ENCODE peak calls at places on chromosomes 4 and X, in four cellular contexts. One of them, this sample, is unnamed. For H3K4me1, the result is how much of the 10 kb centered on the place peaks cover.

GRCh38 chrX:120604359-120604782 is 470 bp downstream of the MCTS1 start:
- DNase-seq in tibial nerve: no peak
- DNase-seq in fibroblast of lung: peak
- DNase-seq in K562: peak
- DNase-seq in this sample: no peak

GRCh38 chr4:110071466-110071865 is 126.9 kb downstream of the ELOVL6 start:
- DNase-seq in fibroblast of lung: no peak
- DNase-seq in tibial nerve: no peak
- DNase-seq in K562: no peak
- DNase-seq in this sample: no peak

GRCh38 chrX:154430504-154430903 is 2.0 kb downstream of the ATP6AP1 start:
- DNase-seq in fibroblast of lung: no peak
- DNase-seq in K562: no peak
- DNase-seq in tibial nerve: no peak
- DNase-seq in this sample: no peak

GRCh38 chr4:121072836-121073362 is 564 bp upstream of the NDNF start:
- DNase-seq in fibroblast of lung: no peak
- DNase-seq in tibial nerve: no peak
- DNase-seq in K562: no peak
- DNase-seq in this sample: no peak

GRCh38 chr4:183718876-183719275 is 59.8 kb downstream of the TRAPPC11 start:
- DNase-seq in fibroblast of lung: no peak
- DNase-seq in tibial nerve: no peak
- DNase-seq in K562: no peak
- DNase-seq in this sample: no peak

GRCh38 chr4:124903995-124904722 is 191.6 kb upstream of the ANKRD50 start:
- DNase-seq in tibial nerve: no peak
- DNase-seq in fibroblast of lung: peak
- DNase-seq in K562: no peak
- DNase-seq in this sample: no peak

GRCh38 chrX:46628406-46629371 is 55.1 kb downstream of the CHST7 start:
- DNase-seq in fibroblast of lung: peak
- DNase-seq in K562: no peak
- DNase-seq in tibial nerve: peak
- DNase-seq in this sample: no peak

GRCh38 chr4:3300198-3300671 is 7.4 kb downstream of the RGS12 start:
- DNase-seq in tibial nerve: no peak
- DNase-seq in fibroblast of lung: no peak
- DNase-seq in K562: no peak
- DNase-seq in this sample: no peak

GRCh38 chrX:109974906-109975655 is 27.8 kb upstream of the TMEM164 start:
- DNase-seq in tibial nerve: no peak
- DNase-seq in K562: no peak
- DNase-seq in fibroblast of lung: peak
- DNase-seq in this sample: no peak

GRCh38 chr4:83771113-83771705 is 235.3 kb downstream of the GPAT3 start:
- DNase-seq in K562: peak
- DNase-seq in tibial nerve: no peak
- DNase-seq in fibroblast of lung: peak
- DNase-seq in this sample: no peak

GRCh38 chrX:16479206-16479869 is 170.6 kb upstream of the S100G start:
- DNase-seq in tibial nerve: no peak
- DNase-seq in K562: no peak
- DNase-seq in fibroblast of lung: peak
- DNase-seq in this sample: no peak

GRCh38 chr4:58144721-58145120 is 1034.5 kb upstream of the IGFBP7 start:
- DNase-seq in fibroblast of lung: no peak
- DNase-seq in tibial nerve: no peak
- DNase-seq in K562: no peak
- DNase-seq in this sample: no peak

GRCh38 chrX:107831071-107831470 is 5.4 kb downstream of the MID2 start:
- DNase-seq in fibroblast of lung: no peak
- DNase-seq in tibial nerve: no peak
- DNase-seq in K562: no peak
- DNase-seq in this sample: no peak

GRCh38 chr4:41791557-41791956 is 43.0 kb upstream of the PHOX2B start:
- DNase-seq in K562: no peak
- DNase-seq in fibroblast of lung: no peak
- DNase-seq in tibial nerve: no peak
- DNase-seq in this sample: no peak

GRCh38 chr4:159252491-159252890 is 149.6 kb downstream of the RAPGEF2 start:
- DNase-seq in tibial nerve: no peak
- DNase-seq in fibroblast of lung: no peak
- DNase-seq in K562: no peak
- DNase-seq in this sample: no peak

GRCh38 chr4:95432466-95432865 is 116.3 kb downstream of the UNC5C start:
- DNase-seq in fibroblast of lung: no peak
- DNase-seq in tibial nerve: no peak
- DNase-seq in K562: no peak
- DNase-seq in this sample: no peak

GRCh38 chrX:70434352-70434866 is 10.2 kb upstream of the DLG3 start:
- DNase-seq in tibial nerve: peak
- DNase-seq in fibroblast of lung: peak
- DNase-seq in K562: peak
- DNase-seq in this sample: peak

GRCh38 chr4:91325495-91325894 is 978.3 kb upstream of the GRID2 start:
- DNase-seq in K562: no peak
- DNase-seq in fibroblast of lung: peak
- DNase-seq in tibial nerve: no peak
- DNase-seq in this sample: no peak

GRCh38 chrX:8405631-8406030 is 59.0 kb upstream of the VCX3B start:
- DNase-seq in tibial nerve: no peak
- DNase-seq in K562: no peak
- DNase-seq in fibroblast of lung: peak
- DNase-seq in this sample: no peak

GRCh38 chrX:45824471-45824870 is 623.8 kb upstream of the DIPK2B start:
- DNase-seq in tibial nerve: no peak
- DNase-seq in fibroblast of lung: peak
- DNase-seq in K562: peak
- DNase-seq in this sample: peak

GRCh38 chr4:135240796-135241195 is 1039.2 kb upstream of the PABPC4L start:
- DNase-seq in tibial nerve: no peak
- DNase-seq in fibroblast of lung: no peak
- DNase-seq in K562: no peak
- DNase-seq in this sample: no peak

GRCh38 chrX:41043950-41044349 is 41.3 kb upstream of the USP9X start:
- DNase-seq in K562: no peak
- DNase-seq in fibroblast of lung: peak
- DNase-seq in tibial nerve: no peak
- DNase-seq in this sample: no peak

GRCh38 chrX:13487731-13488505 is 81.5 kb upstream of the EGFL6 start:
- DNase-seq in K562: peak
- DNase-seq in fibroblast of lung: peak
- DNase-seq in tibial nerve: no peak
- DNase-seq in this sample: no peak

GRCh38 chr4:10089346-10089745 is 27.3 kb downstream of the WDR1 start:
- DNase-seq in fibroblast of lung: no peak
- DNase-seq in tibial nerve: no peak
- DNase-seq in K562: no peak
- DNase-seq in this sample: no peak

GRCh38 chrX:102067966-102068723 is 57.3 kb upstream of the TCEAL2 start:
- DNase-seq in K562: no peak
- DNase-seq in fibroblast of lung: peak
- DNase-seq in tibial nerve: no peak
- DNase-seq in this sample: no peak

GRCh38 chrX:15820106-15821073 is 30.1 kb downstream of the ZRSR2 start:
- DNase-seq in tibial nerve: no peak
- DNase-seq in K562: no peak
- DNase-seq in fibroblast of lung: peak
- DNase-seq in this sample: no peak

GRCh38 chr4:135838889-135839288 is 1637.3 kb upstream of the PABPC4L start:
- DNase-seq in tibial nerve: no peak
- DNase-seq in fibroblast of lung: peak
- DNase-seq in K562: no peak
- DNase-seq in this sample: no peak

GRCh38 chr4:7267829-7268228 is 75.5 kb downstream of the SORCS2 start:
- DNase-seq in K562: no peak
- DNase-seq in fibroblast of lung: no peak
- DNase-seq in tibial nerve: no peak
- DNase-seq in this sample: no peak

DNA sequence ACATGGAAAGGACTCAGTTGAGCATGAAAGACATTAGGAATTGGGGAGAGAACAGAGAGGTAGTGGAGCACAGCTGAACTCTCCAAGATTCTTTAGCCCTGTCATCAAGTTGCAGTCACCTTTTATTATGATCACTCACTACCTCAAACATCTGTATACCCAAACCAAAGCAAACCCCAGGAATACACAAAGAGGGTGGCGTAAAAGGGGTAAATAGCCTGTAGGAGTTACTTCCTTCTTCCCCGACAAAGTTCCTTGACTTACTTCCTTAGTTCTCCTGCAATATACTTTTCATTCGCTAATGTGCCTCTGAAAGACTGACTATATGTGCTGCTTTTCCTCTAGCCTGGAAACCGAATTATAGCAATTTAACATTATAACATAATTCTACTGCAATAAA is 159.9 kb downstream of the SPRY1 start:
- DNase-seq in fibroblast of lung: no peak
- DNase-seq in K562: no peak
- DNase-seq in tibial nerve: no peak
- DNase-seq in this sample: no peak
- H3K4me1 ChIP-seq in fibroblast of lung: under half
- H3K4me1 ChIP-seq in K562: under half
- H3K4me1 ChIP-seq in tibial nerve: under half
- H3K4me1 ChIP-seq in this sample: under half

GRCh38 chrX:19842542-19842941 is 44.9 kb downstream of the SH3KBP1 start:
- DNase-seq in fibroblast of lung: no peak
- DNase-seq in tibial nerve: no peak
- DNase-seq in K562: no peak
- DNase-seq in this sample: no peak

GRCh38 chrX:19846995-19847790 is 40.2 kb downstream of the SH3KBP1 start:
- DNase-seq in K562: peak
- DNase-seq in tibial nerve: no peak
- DNase-seq in fibroblast of lung: peak
- DNase-seq in this sample: no peak

GRCh38 chrX:19849433-19850190 is 37.8 kb downstream of the SH3KBP1 start:
- DNase-seq in fibroblast of lung: no peak
- DNase-seq in K562: no peak
- DNase-seq in tibial nerve: no peak
- DNase-seq in this sample: no peak

GRCh38 chrX:19852014-19853005 is 35.1 kb downstream of the SH3KBP1 start:
- DNase-seq in tibial nerve: no peak
- DNase-seq in K562: no peak
- DNase-seq in fibroblast of lung: peak
- DNase-seq in this sample: no peak

DNA sequence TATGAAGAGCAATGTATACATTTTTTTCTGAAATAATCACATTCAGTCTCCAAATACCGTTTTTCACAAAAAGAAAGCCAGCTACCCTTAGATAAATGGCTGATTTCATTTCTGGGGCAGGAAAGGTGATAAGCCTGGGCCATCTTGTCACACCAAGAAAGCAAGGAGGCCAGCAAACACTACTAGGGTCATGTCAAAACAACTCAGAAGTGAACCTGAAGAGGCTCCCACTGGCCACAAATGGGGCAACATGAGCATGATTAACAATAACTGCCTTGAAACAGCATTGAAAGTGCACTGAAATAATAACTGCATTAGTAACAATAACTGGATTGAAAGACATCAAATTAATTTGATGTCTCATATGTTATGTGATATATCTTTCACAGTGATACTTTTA is 39.3 kb downstream of the SH3KBP1 start:
- DNase-seq in tibial nerve: no peak
- DNase-seq in fibroblast of lung: no peak
- DNase-seq in K562: no peak
- DNase-seq in this sample: no peak
- H3K4me1 ChIP-seq in tibial nerve: under half
- H3K4me1 ChIP-seq in fibroblast of lung: under half
- H3K4me1 ChIP-seq in K562: under half
- H3K4me1 ChIP-seq in this sample: under half

GRCh38 chr4:145907363-145907762 is 31.3 kb downstream of the ZNF827 start:
- DNase-seq in tibial nerve: no peak
- DNase-seq in K562: no peak
- DNase-seq in fibroblast of lung: no peak
- DNase-seq in this sample: no peak

GRCh38 chr4:145912391-145912790 is 26.2 kb downstream of the ZNF827 start:
- DNase-seq in fibroblast of lung: no peak
- DNase-seq in tibial nerve: no peak
- DNase-seq in K562: no peak
- DNase-seq in this sample: no peak

GRCh38 chr4:145907827-145908226 is 30.8 kb downstream of the ZNF827 start:
- DNase-seq in tibial nerve: no peak
- DNase-seq in fibroblast of lung: no peak
- DNase-seq in K562: no peak
- DNase-seq in this sample: no peak

GRCh38 chr4:145909331-145909730 is 29.3 kb downstream of the ZNF827 start:
- DNase-seq in fibroblast of lung: no peak
- DNase-seq in K562: peak
- DNase-seq in tibial nerve: no peak
- DNase-seq in this sample: no peak

DNA sequence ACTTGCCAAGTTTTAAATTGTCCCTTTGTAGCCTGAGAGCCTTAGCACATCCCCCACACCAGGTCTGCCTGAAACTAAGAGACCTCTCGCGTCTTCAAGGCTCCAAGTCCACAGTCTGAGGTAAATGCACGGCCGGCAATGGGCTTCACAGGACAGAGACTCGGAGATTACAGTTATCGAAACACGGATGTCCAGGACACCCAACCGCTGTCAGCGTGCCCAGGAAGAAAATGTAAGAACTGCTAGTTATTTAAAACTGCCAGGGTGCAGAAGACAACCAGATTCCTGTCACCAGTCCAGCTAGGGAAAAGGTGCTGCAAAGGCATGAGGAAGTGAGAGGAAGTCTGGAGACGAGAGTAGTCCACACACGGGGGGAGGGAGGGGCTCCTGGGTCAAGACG is 28.9 kb downstream of the ZNF827 start:
- DNase-seq in tibial nerve: no peak
- DNase-seq in K562: no peak
- DNase-seq in fibroblast of lung: no peak
- DNase-seq in this sample: no peak
- H3K4me1 ChIP-seq in tibial nerve: under half
- H3K4me1 ChIP-seq in K562: under half
- H3K4me1 ChIP-seq in fibroblast of lung: under half
- H3K4me1 ChIP-seq in this sample: under half

DNA sequence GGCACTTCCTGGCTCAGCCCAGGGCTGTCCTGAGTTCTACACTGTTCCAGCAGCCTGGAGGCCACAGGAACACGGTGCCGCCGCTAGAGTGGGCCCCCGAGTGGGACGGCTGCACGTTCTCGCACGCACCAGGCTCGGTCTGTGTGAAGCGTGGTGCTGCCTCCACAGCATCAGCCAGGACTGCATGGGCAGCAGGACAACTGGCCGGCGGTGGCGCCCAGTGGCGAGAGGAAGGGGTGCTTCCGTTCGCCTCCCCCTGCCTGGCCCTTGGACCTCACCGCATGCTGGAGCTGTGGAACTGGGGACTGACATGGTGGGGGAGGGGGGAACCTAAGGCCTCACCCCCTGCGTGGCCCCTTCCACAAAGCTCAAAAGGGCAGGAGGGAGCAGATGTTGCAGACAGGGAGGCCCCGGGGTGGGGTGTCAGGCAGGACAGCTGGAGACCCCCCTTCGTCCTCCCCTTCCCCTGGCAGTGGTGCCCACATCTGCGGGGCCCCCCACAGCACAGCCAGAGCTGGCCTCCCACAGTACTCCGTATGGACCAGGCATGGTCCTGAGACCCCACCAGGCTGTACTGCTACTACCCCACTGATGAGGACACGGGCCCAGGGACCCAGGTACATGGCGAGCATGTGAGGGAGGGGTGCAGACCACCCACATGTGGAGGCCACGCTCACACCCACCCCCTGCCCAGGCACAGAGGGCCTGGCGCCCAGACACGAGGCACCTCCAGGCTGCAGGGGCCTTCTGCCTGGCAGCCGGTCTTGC is 58.5 kb downstream of the ACOX3 start:
- DNase-seq in K562: no peak
- DNase-seq in tibial nerve: no peak
- DNase-seq in fibroblast of lung: no peak
- DNase-seq in this sample: no peak
- H3K4me1 ChIP-seq in K562: under half
- H3K4me1 ChIP-seq in tibial nerve: under half
- H3K4me1 ChIP-seq in fibroblast of lung: under half
- H3K4me1 ChIP-seq in this sample: under half